ENCODE peak calls at places on chromosomes 4 and X, in five cellular contexts. Z is kidney, T is foreskin fibroblast, H is ovary, O is H9. C is an unnamed sample.

GRCh38 chr4:77959566-77960338 is 97.1 kb downstream of the MRPL1 start:
- DNase-seq in T (peak; percentile 73), O (no peak), H (no peak), Z (no peak), C (no peak)

GRCh38 chrX:120697053-120697452 is 67.2 kb upstream of the C1GALT1C1 start:
- DNase-seq in T (no peak), Z (no peak), O (no peak), H (no peak), C (no peak)

GRCh38 chr4:147535161-147535560 is 54.3 kb downstream of the EDNRA start:
- DNase-seq in T (no peak), O (no peak), Z (no peak), H (no peak), C (no peak)

GRCh38 chr4:95889662-95890061 is 49.8 kb downstream of the PDHA2 start:
- DNase-seq in O (peak; percentile 29), T (no peak), Z (no peak), H (no peak), C (no peak)

GRCh38 chr4:77927991-77928925 is 65.6 kb downstream of the MRPL1 start:
- DNase-seq in O (no peak), Z (no peak), T (peak; percentile 77), H (no peak), C (no peak)

GRCh38 chr4:38923746-38924145 is 56.1 kb downstream of the FAM114A1 start:
- DNase-seq in H (no peak), T (no peak), O (no peak), Z (no peak), C (no peak)

GRCh38 chr4:97507587-97508245 is 635.6 kb downstream of the STPG2 start:
- DNase-seq in H (no peak), T (no peak), Z (no peak), O (no peak), C (no peak)

GRCh38 chr4:69984030-69984443 is 11.7 kb upstream of the STATH start:
- DNase-seq in O (no peak), H (no peak), Z (no peak), T (no peak), C (no peak)

GRCh38 chr4:185713731-185714130 is 98.3 kb downstream of the SORBS2 start:
- DNase-seq in H (no peak), Z (no peak), O (no peak), T (no peak), C (no peak)

GRCh38 chr4:92101609-92102231 is 202.0 kb upstream of the GRID2 start:
- DNase-seq in H (no peak), T (peak; percentile 0), Z (no peak), O (no peak), C (no peak)

GRCh38 chr4:87007345-87008181 is 72.8 kb downstream of the AFF1 start:
- DNase-seq in O (no peak), Z (peak; percentile 77), T (peak; percentile 72), H (peak; percentile 71), C (peak; percentile 50)

GRCh38 chr4:122010610-122011009 is 58.8 kb upstream of the TRPC3 start:
- DNase-seq in H (no peak), Z (no peak), O (no peak), T (peak; percentile 68), C (no peak)

GRCh38 chr4:147940144-147940543 is 208.3 kb downstream of the ARHGAP10 start:
- DNase-seq in Z (no peak), H (no peak), O (no peak), T (no peak), C (no peak)

GRCh38 chr4:165131247-165131832 is 18.7 kb upstream of the TMEM192 start:
- DNase-seq in H (peak; percentile 67), Z (no peak), T (peak; percentile 81), O (peak; percentile 65), C (peak; percentile 87)

GRCh38 chrX:31228415-31228832 is 156.6 kb upstream of the FTHL17 start:
- DNase-seq in T (peak; percentile 80), O (no peak), Z (no peak), H (peak; percentile 55), C (no peak)

GRCh38 chrX:122238801-122239200 is 945.3 kb upstream of the GRIA3 start:
- DNase-seq in T (peak; percentile 60), Z (no peak), O (no peak), H (no peak), C (no peak)

GRCh38 chr4:152500798-152501434 is 35.0 kb downstream of the FBXW7 start:
- DNase-seq in Z (no peak), T (peak; percentile 90), H (peak; percentile 37), O (peak; percentile 37), C (peak; percentile 68)

GRCh38 chrX:39196192-39197102 is 395.2 kb downstream of the MID1IP1 start:
- DNase-seq in T (peak; percentile 39), Z (no peak), H (no peak), O (no peak), C (no peak)

GRCh38 chr4:54971474-54971950 is 153.9 kb downstream of the KDR start:
- DNase-seq in H (no peak), Z (no peak), T (peak; percentile 74), O (peak; percentile 47), C (peak; percentile 38)

GRCh38 chr4:102333792-102334191 is 11.5 kb downstream of the SLC39A8 start:
- DNase-seq in O (no peak), H (no peak), Z (no peak), T (no peak), C (no peak)

GRCh38 chr4:73311428-73311827 is 52.8 kb upstream of the ANKRD17 start:
- DNase-seq in O (no peak), H (no peak), Z (no peak), T (peak; percentile 58), C (no peak)

GRCh38 chr4:73309211-73309610 is 50.6 kb upstream of the ANKRD17 start:
- DNase-seq in T (peak; percentile 55), O (no peak), H (no peak), Z (no peak), C (no peak)

GRCh38 chr4:73315091-73315490 is 56.5 kb upstream of the ANKRD17 start:
- DNase-seq in O (no peak), Z (no peak), T (peak; percentile 92), H (no peak), C (no peak)

GRCh38 chr4:73317092-73317491 is 58.5 kb upstream of the ANKRD17 start:
- DNase-seq in T (no peak), Z (no peak), H (no peak), O (no peak), C (no peak)

GRCh38 chr4:73312967-73313366 is 54.4 kb upstream of the ANKRD17 start:
- DNase-seq in H (no peak), O (no peak), T (no peak), Z (no peak), C (no peak)
- TF ChIP-seq CTCF in H (no peak), O (no peak), T (no peak), Z (no peak), C (no peak)

DNA sequence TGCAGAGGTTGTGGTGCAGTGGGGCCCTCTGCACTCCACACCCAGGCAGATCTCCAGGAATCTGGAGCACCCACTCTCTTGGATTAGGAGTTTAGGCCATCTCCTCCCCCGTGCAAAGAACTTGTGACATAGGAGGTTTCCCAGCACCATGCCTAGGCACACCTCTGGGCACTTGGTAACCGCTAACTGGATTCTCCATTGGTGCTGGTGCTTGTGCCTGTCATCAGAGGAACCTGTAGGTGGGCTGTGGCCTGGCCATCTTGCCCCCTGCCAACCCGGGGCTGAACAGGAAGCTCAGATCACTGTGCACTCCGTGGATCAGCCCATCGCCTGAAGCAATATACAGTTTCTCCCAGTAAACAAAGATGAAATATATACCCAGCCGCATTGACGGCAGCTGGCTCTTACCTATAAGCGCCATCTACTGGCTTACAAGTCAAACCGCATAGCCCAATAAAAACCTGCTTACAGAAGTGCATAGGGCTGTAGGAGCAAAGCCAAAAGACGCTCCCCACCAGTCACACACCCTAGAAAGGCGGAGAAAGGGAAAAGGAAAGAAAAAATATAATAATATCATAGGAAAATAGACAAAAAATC is 19.1 kb upstream of the TEX13B start:
- DNase-seq in O (no peak), Z (no peak), T (peak; percentile 49), H (no peak), C (no peak)
- TF ChIP-seq CTCF in O (peak; percentile 66), Z (peak; percentile 8), T (peak; percentile 44), H (no peak), C (no peak)

DNA sequence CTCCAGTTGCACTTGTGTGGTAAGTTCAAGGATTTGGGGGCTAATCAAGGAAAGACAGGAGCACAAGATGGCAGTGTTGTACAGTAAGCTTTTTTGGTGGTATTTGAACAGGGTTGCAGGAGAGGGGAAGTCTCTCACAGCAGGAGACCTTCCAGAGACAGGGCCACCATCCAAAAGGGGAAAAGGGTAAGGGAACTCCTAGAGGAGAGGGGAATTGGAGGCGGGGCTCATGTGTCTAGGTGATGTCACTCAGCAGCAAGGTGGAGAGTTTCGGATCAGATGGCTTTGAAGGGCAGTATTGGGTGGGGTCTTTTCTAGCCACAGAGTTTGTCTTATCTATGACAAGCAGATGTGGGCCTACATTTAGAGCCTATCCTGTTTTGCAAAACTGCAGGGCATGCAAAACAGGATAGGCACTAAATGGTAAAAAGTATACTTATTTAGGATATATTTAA is 13.4 kb upstream of the RNF175 start:
- DNase-seq in H (no peak), T (peak; percentile 74), Z (no peak), O (peak; percentile 86), C (no peak)
- TF ChIP-seq CTCF in H (no peak), T (no peak), Z (no peak), O (peak; percentile 64), C (no peak)

GRCh38 chr4:21467551-21467950 is 481.0 kb downstream of the KCNIP4 start:
- DNase-seq in Z (no peak), H (no peak), T (no peak), O (no peak), C (no peak)

GRCh38 chr4:21474195-21474594 is 474.4 kb downstream of the KCNIP4 start:
- DNase-seq in O (no peak), Z (no peak), H (no peak), T (no peak), C (no peak)

GRCh38 chr4:21470531-21470930 is 478.0 kb downstream of the KCNIP4 start:
- DNase-seq in O (no peak), H (no peak), T (peak; percentile 84), Z (no peak), C (no peak)

GRCh38 chr4:21469438-21470032 is 479.0 kb downstream of the KCNIP4 start:
- DNase-seq in Z (no peak), T (peak; percentile 43), O (no peak), H (no peak), C (no peak)
- TF ChIP-seq CTCF in Z (peak; percentile 40), T (peak; percentile 49), O (peak; percentile 71), H (no peak), C (peak; percentile 86)

DNA sequence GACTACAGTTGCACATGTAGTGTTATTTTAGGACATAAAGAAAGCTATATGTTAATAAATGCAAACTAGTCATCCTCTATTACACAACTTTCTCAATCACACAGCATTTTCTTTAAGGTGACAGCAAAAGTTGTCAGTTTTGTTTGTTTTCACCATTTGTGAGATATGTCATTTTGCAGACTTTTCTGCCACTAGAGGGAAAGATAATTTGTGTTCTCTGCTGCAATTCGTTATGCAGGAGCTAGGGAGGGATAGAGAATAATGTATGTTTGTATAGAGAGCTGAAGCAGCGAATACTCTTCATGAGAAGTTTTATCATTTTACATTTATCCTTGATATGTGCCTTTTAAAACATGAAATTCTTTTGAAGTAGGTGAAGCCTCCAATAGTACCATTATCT is 670.6 kb upstream of the ATOH1 start:
- DNase-seq in H (no peak), Z (no peak), T (no peak), O (no peak), C (no peak)
- TF ChIP-seq CTCF in H (no peak), Z (no peak), T (no peak), O (peak; percentile 58), C (peak; percentile 50)

DNA sequence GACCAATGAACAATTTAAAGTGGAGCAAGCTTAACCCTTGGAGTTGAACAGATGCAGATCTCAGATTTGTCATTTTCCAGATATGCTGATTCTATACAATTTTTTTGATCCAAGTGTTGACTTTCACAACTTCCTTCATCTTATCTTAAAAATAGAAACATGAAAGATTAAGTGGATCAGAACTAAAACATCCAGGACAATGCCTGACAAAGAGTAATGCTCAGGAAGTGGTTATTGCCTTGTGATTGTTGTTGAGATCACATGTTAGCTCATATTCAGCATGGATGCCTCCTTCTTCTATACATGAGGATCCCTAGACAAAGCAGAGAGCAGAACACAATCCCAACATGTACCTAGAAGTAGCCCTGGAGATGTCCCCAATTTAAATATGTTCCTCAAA is 160.9 kb downstream of the PPARGC1A start:
- DNase-seq in Z (no peak), O (no peak), T (peak; percentile 10), H (no peak), C (no peak)
- TF ChIP-seq CTCF in Z (no peak), O (no peak), T (no peak), H (no peak), C (no peak)